ENCODE peak calls at places on chromosomes 6 and 20, in six cellular contexts. N, E, C, R, F and G are unnamed samples.

GRCh38 chr6:96836579-96837137 is 619 bp downstream of the GPR63 start:
- DNase-seq in N (no peak), E (peak; percentile 21), C (peak; percentile 25), R (no peak), F (peak; percentile 24), G (peak; percentile 8)

GRCh38 chr20:51470907-51471411 is 71.6 kb downstream of the NFATC2 start:
- DNase-seq in N (no peak), E (no peak), C (no peak), R (no peak), F (no peak), G (no peak)

GRCh38 chr6:36350681-36351091 is 14.0 kb upstream of the BNIP5 start:
- DNase-seq in N (no peak), E (peak; percentile 97), C (peak; percentile 99), R (no peak), F (peak; percentile 9), G (no peak)

GRCh38 chr6:15978426-15978825 is 150.5 kb upstream of the MYLIP start:
- DNase-seq in N (no peak), E (no peak), C (no peak), R (no peak), F (no peak), G (no peak)

GRCh38 chr6:143607959-143608358 is 69.8 kb upstream of the PHACTR2 start:
- DNase-seq in N (no peak), E (no peak), C (no peak), R (peak; percentile 8), F (no peak), G (no peak)

GRCh38 chr20:50267041-50267865 is 76.6 kb downstream of the CEBPB start:
- DNase-seq in N (peak; percentile 62), E (peak; percentile 70), C (peak; percentile 80), R (no peak), F (peak; percentile 81), G (no peak)

GRCh38 chr6:95249176-95249575 is 328.2 kb upstream of the MANEA start:
- DNase-seq in N (no peak), E (peak; percentile 70), C (peak; percentile 74), R (no peak), F (peak; percentile 2), G (no peak)

GRCh38 chr6:110180228-110181008 is at the start of gene CDC40:
- DNase-seq in N (peak; percentile 49), E (no peak), C (no peak), R (peak; percentile 67), F (no peak), G (peak; percentile 38)

GRCh38 chr6:140931581-140931980 is 1201.1 kb upstream of the GJE1 start:
- DNase-seq in N (no peak), E (no peak), C (no peak), R (no peak), F (no peak), G (no peak)

GRCh38 chr6:35216832-35217811 is 3.4 kb downstream of the SCUBE3 start:
- DNase-seq in N (no peak), E (no peak), C (no peak), R (peak; percentile 22), F (no peak), G (no peak)

GRCh38 chr6:134425521-134426316 is 107.8 kb upstream of the SGK1 start:
- DNase-seq in N (no peak), E (peak; percentile 21), C (no peak), R (no peak), F (no peak), G (no peak)

DNA sequence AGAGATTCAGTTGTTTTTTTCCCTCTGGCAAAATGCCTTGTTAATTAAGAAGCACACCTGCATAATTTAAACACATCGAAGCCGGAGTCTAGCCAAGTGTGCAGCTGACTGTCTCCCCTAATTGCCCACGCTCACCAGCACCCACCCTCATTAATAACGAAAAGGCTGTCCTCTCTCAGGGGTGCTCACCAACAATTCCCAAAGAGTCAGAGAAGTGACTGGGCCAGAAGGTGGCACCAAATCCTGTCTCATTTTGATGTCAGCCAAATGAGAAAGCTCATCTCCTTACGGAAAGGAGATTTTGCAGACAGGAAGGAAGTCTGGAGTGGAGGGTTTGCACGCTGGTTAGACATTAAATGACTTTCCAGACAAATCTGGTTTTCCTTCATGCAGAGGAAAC is 60.7 kb upstream of the MC3R start:
- DNase-seq in N (no peak), E (no peak), C (no peak), R (no peak), F (peak; percentile 21), G (no peak)
- TF ChIP-seq CTCF in N (no peak), E (no peak), C (no peak), R (no peak), F (peak; percentile 38), G (no peak)

GRCh38 chr6:111803804-111804203 is 69.4 kb downstream of the FYN start:
- DNase-seq in N (no peak), E (no peak), C (no peak), R (no peak), F (no peak), G (no peak)

GRCh38 chr6:111805511-111806181 is 67.6 kb downstream of the FYN start:
- DNase-seq in N (no peak), E (no peak), C (peak; percentile 63), R (no peak), F (peak; percentile 36), G (no peak)

GRCh38 chr6:111803384-111803783 is 69.9 kb downstream of the FYN start:
- DNase-seq in N (no peak), E (no peak), C (no peak), R (no peak), F (no peak), G (no peak)

GRCh38 chr6:111802720-111803119 is 70.5 kb downstream of the FYN start:
- DNase-seq in N (no peak), E (no peak), C (no peak), R (no peak), F (no peak), G (no peak)

DNA sequence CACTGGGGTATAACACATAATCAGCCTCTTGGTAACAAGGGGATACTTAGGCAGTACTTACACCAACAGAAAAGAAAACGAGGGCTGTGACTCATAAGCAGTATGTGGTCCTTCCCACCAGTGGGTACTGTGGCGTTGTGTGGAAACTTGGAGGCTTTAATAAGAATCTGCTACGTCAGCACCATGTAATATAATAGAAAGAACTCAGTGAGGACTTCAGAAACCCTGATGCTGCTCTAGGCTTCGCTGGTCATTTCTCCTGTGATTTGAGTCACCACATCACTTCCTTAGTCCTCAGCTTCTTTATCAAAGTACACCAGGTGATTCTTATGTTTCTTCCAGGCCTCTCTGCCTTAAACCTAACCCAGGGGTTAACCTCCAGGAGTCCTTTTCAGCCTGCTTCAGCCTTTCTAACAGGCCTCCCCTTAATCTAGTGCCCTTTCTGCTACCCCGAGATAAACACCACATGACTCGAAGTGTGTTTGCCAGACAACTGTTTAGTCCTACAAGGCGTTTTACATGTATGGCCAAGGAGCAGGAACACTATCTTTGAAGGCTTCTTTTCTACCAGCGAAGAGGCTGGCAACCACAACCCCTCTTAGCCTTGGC is 68.5 kb downstream of the FYN start:
- DNase-seq in N (no peak), E (peak; percentile 82), C (peak; percentile 88), R (no peak), F (no peak), G (no peak)
- TF ChIP-seq CTCF in N (no peak), E (peak; percentile 19), C (peak; percentile 36), R (no peak), F (no peak), G (no peak)

GRCh38 chr6:112503210-112503609 is 156.1 kb downstream of the RFPL4B start:
- DNase-seq in N (no peak), E (no peak), C (no peak), R (peak; percentile 30), F (no peak), G (peak; percentile 48)

GRCh38 chr6:112501705-112502104 is 154.6 kb downstream of the RFPL4B start:
- DNase-seq in N (peak; percentile 19), E (peak; percentile 68), C (peak; percentile 80), R (peak; percentile 70), F (no peak), G (peak; percentile 77)

GRCh38 chr6:112502348-112503130 is 155.4 kb downstream of the RFPL4B start:
- DNase-seq in N (no peak), E (peak; percentile 29), C (peak; percentile 35), R (no peak), F (no peak), G (peak; percentile 2)
- TF ChIP-seq CTCF in N (peak; percentile 35), E (peak; percentile 48), C (peak; percentile 39), R (peak; percentile 32), F (peak; percentile 14), G (peak; percentile 67)

GRCh38 chr6:124793406-124793805 is 168.8 kb upstream of the RNF217 start:
- DNase-seq in N (no peak), E (peak; percentile 3), C (no peak), R (no peak), F (no peak), G (no peak)

GRCh38 chr6:124799638-124800037 is 162.6 kb upstream of the RNF217 start:
- DNase-seq in N (no peak), E (no peak), C (no peak), R (no peak), F (no peak), G (no peak)

GRCh38 chr6:124792386-124792785 is 169.9 kb upstream of the RNF217 start:
- DNase-seq in N (no peak), E (no peak), C (no peak), R (no peak), F (peak; percentile 60), G (no peak)

GRCh38 chr6:124798942-124799496 is 163.2 kb upstream of the RNF217 start:
- DNase-seq in N (no peak), E (peak; percentile 3), C (no peak), R (no peak), F (no peak), G (no peak)

GRCh38 chr6:124795879-124796838 is 166.1 kb upstream of the RNF217 start:
- DNase-seq in N (peak; percentile 22), E (peak; percentile 35), C (peak; percentile 18), R (peak; percentile 41), F (no peak), G (peak; percentile 22)
- TF ChIP-seq CTCF in N (peak; percentile 72), E (peak; percentile 51), C (peak; percentile 37), R (peak; percentile 62), F (peak; percentile 58), G (peak; percentile 71)